ENCODE peak calls at places on chromosomes 16 and 17, in seven cellular contexts. H is breast epithelium, P is suprapubic skin, Z is tibial nerve, L is IMR-90, K is A549, M is lower leg skin. J is an unnamed sample.

GRCh38 chr16:89716493-89716892 is 4.2 kb downstream of the VPS9D1 start:
- DNase-seq in M (no peak), H (no peak), P (no peak), L (no peak), K (no peak), Z (no peak), J (no peak)

GRCh38 chr17:83145358-83145738 is 65.9 kb downstream of the METRNL start:
- DNase-seq in Z (no peak), P (no peak), L (no peak), H (peak; percentile 15), K (no peak), M (peak; percentile 83), J (no peak)

GRCh38 chr16:65375651-65376050 is 253.8 kb upstream of the CDH11 start:
- DNase-seq in K (no peak), H (no peak), Z (no peak), P (no peak), L (peak; percentile 58), M (no peak), J (no peak)

GRCh38 chr16:87017388-87018012 is 299.7 kb downstream of the C16orf95 start:
- DNase-seq in Z (no peak), K (peak; percentile 84), M (no peak), H (no peak), L (peak; percentile 88), P (no peak), J (no peak)

GRCh38 chr17:28097901-28098300 is 55.4 kb downstream of the NLK start:
- DNase-seq in L (no peak), P (no peak), H (no peak), M (no peak), K (no peak), Z (no peak), J (no peak)

GRCh38 chr16:11157143-11157542 is 98.9 kb downstream of the SOCS1 start:
- DNase-seq in L (no peak), Z (no peak), P (no peak), K (no peak), M (no peak), H (no peak), J (no peak)

GRCh38 chr16:27723711-27724490 is 174.0 kb downstream of the KATNIP start:
- DNase-seq in L (no peak), Z (no peak), H (no peak), M (no peak), P (no peak), K (no peak), J (no peak)

GRCh38 chr17:48915459-48916282 is 7.5 kb downstream of the UBE2Z start:
- DNase-seq in L (peak; percentile 93), K (peak; percentile 70), P (no peak), H (no peak), Z (no peak), M (no peak), J (no peak)

GRCh38 chr17:77737442-77738265 is 220.8 kb upstream of the TNRC6C start:
- DNase-seq in H (no peak), L (no peak), P (peak; percentile 58), M (peak; percentile 70), K (no peak), Z (no peak), J (peak; percentile 5)

GRCh38 chr16:66175058-66175457 is 191.4 kb upstream of the CDH5 start:
- DNase-seq in P (no peak), M (no peak), H (no peak), L (no peak), K (no peak), Z (no peak), J (no peak)

GRCh38 chr17:68248199-68248825 is 469 bp downstream of the AMZ2 start:
- DNase-seq in M (peak; percentile 93), K (no peak), L (peak; percentile 57), H (no peak), Z (peak; percentile 41), P (no peak), J (no peak)

GRCh38 chr17:35731239-35731931 is at the start of gene RASL10B:
- DNase-seq in Z (no peak), L (peak; percentile 31), K (no peak), P (no peak), M (peak; percentile 89), H (no peak), J (peak; percentile 75)

GRCh38 chr17:66322764-66323163 is 20.4 kb downstream of the PRKCA start:
- DNase-seq in Z (no peak), M (no peak), H (no peak), K (no peak), P (no peak), L (no peak), J (no peak)

GRCh38 chr17:34276826-34277225 is 6.8 kb downstream of the CCL7 start:
- DNase-seq in L (no peak), Z (no peak), K (no peak), H (no peak), M (no peak), P (no peak), J (no peak)

GRCh38 chr16:82649766-82650165 is 23.0 kb downstream of the CDH13 start:
- DNase-seq in L (peak; percentile 57), M (no peak), H (no peak), Z (no peak), K (no peak), P (no peak), J (no peak)

GRCh38 chr16:74726056-74726455 is 25.4 kb upstream of the MLKL start:
- DNase-seq in H (no peak), L (no peak), Z (no peak), K (no peak), P (no peak), M (no peak), J (no peak)

GRCh38 chr17:35588196-35588920 is 1.2 kb downstream of the AP2B1 start:
- DNase-seq in M (no peak), Z (no peak), K (peak; percentile 93), H (no peak), P (no peak), L (peak; percentile 79), J (no peak)

GRCh38 chr17:17041018-17041521 is 1.2 kb upstream of the MPRIP start:
- DNase-seq in K (peak; percentile 68), H (peak; percentile 33), Z (no peak), L (peak; percentile 74), M (peak; percentile 84), P (no peak), J (no peak)

GRCh38 chr16:12881771-12882170 is 19.6 kb upstream of the SHISA9 start:
- DNase-seq in K (no peak), M (no peak), P (no peak), Z (no peak), L (no peak), H (no peak), J (no peak)

GRCh38 chr17:32102697-32103096 is 39.6 kb upstream of the RHOT1 start:
- DNase-seq in H (no peak), L (peak; percentile 26), K (no peak), P (peak; percentile 53), Z (no peak), M (no peak), J (no peak)

GRCh38 chr17:38509008-38509771 is 80.9 kb downstream of the ARHGAP23 start:
- DNase-seq in H (peak; percentile 76), L (peak; percentile 91), Z (peak; percentile 79), K (peak; percentile 86), P (peak; percentile 91), M (peak; percentile 94), J (peak; percentile 79)

GRCh38 chr17:8141046-8141445 is 11.2 kb downstream of the PER1 start:
- DNase-seq in M (no peak), P (no peak), K (no peak), Z (no peak), H (no peak), L (no peak), J (no peak)

GRCh38 chr17:36837616-36838272 is 99.5 kb upstream of the LHX1 start:
- DNase-seq in P (no peak), L (no peak), H (no peak), K (no peak), M (no peak), Z (no peak), J (no peak)
- TF ChIP-seq CTCF in P (no peak), L (no peak), H (no peak), K (no peak), M (no peak), Z (no peak), J (no peak)

GRCh38 chr16:68802190-68802589 is 41.1 kb upstream of the TANGO6 start:
- DNase-seq in Z (no peak), M (no peak), L (peak; percentile 81), H (no peak), P (no peak), K (no peak), J (no peak)
- TF ChIP-seq POLR2A in Z (no peak), M (no peak), L (no peak), H (no peak), P (no peak), K (no peak), J (no peak)

GRCh38 chr17:13140750-13141149 is 122.9 kb upstream of the ELAC2 start:
- DNase-seq in H (no peak), L (peak; percentile 24), P (no peak), Z (no peak), M (no peak), K (no peak), J (no peak)
- TF ChIP-seq CTCF in H (no peak), L (peak; percentile 30), P (no peak), Z (no peak), M (no peak), K (no peak), J (no peak)

GRCh38 chr17:44005527-44005864 is 1.1 kb downstream of the NAGS start:
- DNase-seq in K (no peak), H (no peak), L (no peak), P (no peak), M (no peak), Z (no peak), J (no peak)

GRCh38 chr17:44005865-44006580 is 1.6 kb downstream of the NAGS start:
- DNase-seq in L (no peak), K (peak; percentile 32), Z (no peak), H (no peak), P (no peak), M (peak; percentile 90), J (no peak)

GRCh38 chr17:44008205-44008909 is 3.9 kb downstream of the NAGS start:
- DNase-seq in L (no peak), P (no peak), K (no peak), Z (no peak), M (no peak), H (no peak), J (no peak)

GRCh38 chr17:44006581-44007345 is 2.3 kb downstream of the NAGS start:
- DNase-seq in M (peak; percentile 100), L (peak; percentile 92), Z (peak; percentile 92), P (peak; percentile 99), H (peak; percentile 100), K (peak; percentile 97), J (peak; percentile 97)

GRCh38 chr17:44007346-44008204 is 3.2 kb downstream of the NAGS start:
- DNase-seq in H (no peak), L (no peak), M (no peak), K (no peak), Z (no peak), P (no peak), J (no peak)
- TF ChIP-seq POLR2A in H (no peak), L (no peak), M (no peak), K (no peak), Z (no peak), P (no peak), J (no peak)

GRCh38 chr17:156094-156621 is 18.8 kb downstream of the SCGB1C2 start:
- DNase-seq in Z (no peak), H (no peak), P (peak; percentile 78), M (no peak), K (no peak), L (no peak), J (no peak)
- TF ChIP-seq CTCF in Z (no peak), H (no peak), P (no peak), M (no peak), K (no peak), L (no peak), J (no peak)

GRCh38 chr17:1216209-1216937 is 36.6 kb upstream of the ABR start:
- DNase-seq in Z (no peak), H (no peak), K (no peak), M (no peak), L (no peak), P (no peak), J (no peak)
- TF ChIP-seq POLR2A in Z (no peak), H (no peak), K (no peak), M (no peak), L (no peak), P (no peak), J (no peak)

J was measured in heart left ventricle.